ENCODE peak calls at places on chromosomes 1 and 21, in eight cellular contexts. F is endothelial cell, O is GM20000, D is AG04450, W is glutamatergic neuron, Q is ascending aorta, E is body of pancreas, H is HepG2. P is an unnamed sample.

GRCh38 chr1:26360051-26360806 is 6.3 kb upstream of the CRYBG2 start:
- DNase-seq in E (peak; percentile 15), Q (no peak), D (no peak), O (peak; percentile 71), W (peak; percentile 72), H (no peak), F (no peak), P (no peak)

GRCh38 chr1:33388989-33389771 is 41.7 kb downstream of the PHC2 start:
- DNase-seq in D (no peak), E (no peak), H (no peak), O (peak; percentile 1), F (no peak), Q (no peak), W (no peak), P (no peak)

GRCh38 chr1:44294588-44295007 is 60.5 kb downstream of the ERI3 start:
- DNase-seq in D (peak; percentile 11), Q (peak; percentile 73), F (peak; percentile 56), W (peak; percentile 45), H (peak; percentile 31), O (no peak), E (peak; percentile 34), P (no peak)

GRCh38 chr1:232012773-232013386 is 386.3 kb downstream of the DISC1 start:
- DNase-seq in O (no peak), Q (peak; percentile 64), D (peak; percentile 86), W (no peak), H (no peak), F (no peak), E (peak; percentile 24), P (no peak)

GRCh38 chr1:201125805-201126204 is 1.2 kb downstream of the ASCL5 start:
- DNase-seq in O (no peak), E (peak; percentile 39), F (no peak), Q (no peak), D (no peak), W (no peak), H (no peak), P (no peak)

GRCh38 chr1:162497104-162497722 is 405 bp upstream of the UHMK1 start:
- DNase-seq in E (no peak), H (no peak), O (no peak), W (no peak), Q (no peak), F (no peak), D (no peak), P (no peak)

GRCh38 chr1:185348995-185349394 is 32.0 kb upstream of the IVNS1ABP start:
- DNase-seq in Q (no peak), H (no peak), F (no peak), E (no peak), W (no peak), D (no peak), O (no peak), P (no peak)

GRCh38 chr1:157819886-157820285 is at the start of gene FCRL1:
- DNase-seq in F (no peak), E (no peak), W (no peak), H (no peak), Q (no peak), D (no peak), O (no peak), P (no peak)

GRCh38 chr21:38434913-38435533 is 63.3 kb downstream of the ERG start:
- DNase-seq in F (no peak), D (peak; percentile 10), H (no peak), W (no peak), Q (peak; percentile 86), O (no peak), E (no peak), P (no peak)

GRCh38 chr1:26408604-26409003 is 2.0 kb upstream of the LIN28A start:
- DNase-seq in H (peak; percentile 46), E (peak; percentile 79), D (peak; percentile 49), W (no peak), F (peak; percentile 89), Q (peak; percentile 81), O (peak; percentile 81), P (peak; percentile 64)

GRCh38 chr1:206895320-206895719 is 1.9 kb upstream of the IL24 start:
- DNase-seq in E (no peak), Q (no peak), O (no peak), D (no peak), W (no peak), F (no peak), H (no peak), P (no peak)

GRCh38 chr1:31625561-31626272 is 8.2 kb downstream of the HCRTR1 start:
- DNase-seq in E (no peak), H (no peak), D (no peak), W (no peak), Q (peak; percentile 66), O (no peak), F (no peak), P (no peak)

GRCh38 chr1:60974973-60975372 is 107.4 kb upstream of the NFIA start:
- DNase-seq in F (no peak), Q (no peak), W (no peak), E (no peak), O (no peak), D (no peak), H (no peak), P (no peak)

GRCh38 chr1:60977661-60978060 is 104.7 kb upstream of the NFIA start:
- DNase-seq in W (no peak), D (no peak), H (no peak), E (no peak), Q (no peak), F (no peak), O (no peak), P (no peak)

GRCh38 chr1:60982539-60982938 is 99.8 kb upstream of the NFIA start:
- DNase-seq in D (no peak), Q (no peak), F (no peak), W (no peak), H (no peak), O (no peak), E (no peak), P (no peak)

GRCh38 chr1:60981357-60981756 is 101.0 kb upstream of the NFIA start:
- DNase-seq in F (no peak), E (no peak), H (no peak), Q (no peak), O (no peak), D (no peak), W (no peak), P (no peak)

DNA sequence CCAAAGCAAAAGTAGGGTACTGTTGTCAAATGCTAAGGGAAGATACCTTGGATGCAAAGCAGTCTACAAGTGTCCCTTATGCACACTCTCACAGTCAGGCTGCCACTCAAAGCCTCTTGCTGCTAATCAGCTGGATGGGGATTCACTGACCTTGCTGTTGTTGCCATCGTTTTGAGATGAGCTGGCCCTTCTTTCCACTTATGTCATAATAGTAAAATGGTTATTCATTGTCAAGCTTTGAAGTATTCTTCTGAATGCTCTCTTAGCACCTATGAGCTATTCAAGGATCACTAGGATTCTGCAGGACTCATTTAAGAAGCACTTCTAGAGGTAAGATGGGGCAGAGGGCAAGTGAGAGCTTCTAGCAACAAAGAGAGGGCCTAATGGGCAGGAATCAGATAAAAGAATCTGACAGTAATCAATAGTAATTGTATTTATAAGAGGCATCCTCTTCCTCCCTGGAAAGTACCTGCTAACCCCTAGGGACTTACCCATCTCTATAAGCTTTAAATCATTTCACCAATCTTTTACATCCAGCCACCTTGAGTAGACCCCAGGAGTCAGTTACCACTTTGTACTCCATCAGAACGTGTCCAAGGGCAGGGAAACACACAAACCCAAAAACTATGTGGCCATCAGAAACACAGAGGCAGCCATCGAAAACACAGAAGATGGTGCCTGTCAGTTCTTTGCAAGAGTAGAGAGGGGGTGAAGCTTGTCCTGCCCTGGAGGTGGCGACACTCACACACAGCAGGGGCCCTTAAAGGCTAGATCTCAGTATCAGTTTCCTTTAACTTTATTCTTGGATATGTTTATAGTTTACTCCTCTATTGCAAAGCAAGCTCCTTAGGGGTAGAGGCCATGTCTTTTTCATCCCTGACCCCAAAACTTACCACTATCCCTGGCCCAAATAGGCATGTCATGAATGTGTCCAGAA is 103.7 kb upstream of the NFIA start:
- DNase-seq in W (no peak), F (peak; percentile 25), E (peak; percentile 58), Q (no peak), H (peak; percentile 26), O (peak; percentile 25), D (no peak), P (no peak)
- TF ChIP-seq CTCF in W (no peak), F (no peak), E (peak; percentile 29), Q (peak; percentile 53), H (peak; percentile 78), O (peak; percentile 21), D (peak; percentile 79), P (no peak)

GRCh38 chr1:165109013-165109412 is 247.5 kb downstream of the LMX1A start:
- DNase-seq in F (no peak), Q (no peak), H (no peak), E (no peak), D (no peak), W (no peak), O (no peak), P (no peak)
- TF ChIP-seq CTCF in F (no peak), Q (no peak), H (no peak), E (no peak), D (no peak), W (no peak), O (no peak), P (no peak)

GRCh38 chr1:88683848-88684481 is at the start of gene PKN2:
- DNase-seq in O (peak; percentile 94), W (peak; percentile 97), F (peak; percentile 98), D (peak; percentile 97), E (peak; percentile 98), Q (peak; percentile 99), H (peak; percentile 96), P (peak; percentile 82)
- TF ChIP-seq CTCF in O (no peak), W (no peak), F (peak; percentile 16), D (peak; percentile 13), E (no peak), Q (peak; percentile 34), H (peak; percentile 61), P (no peak)

GRCh38 chr1:160742428-160743127 is 3.5 kb downstream of the SLAMF7 start:
- DNase-seq in D (no peak), H (no peak), O (no peak), F (no peak), W (no peak), Q (no peak), E (no peak), P (no peak)

GRCh38 chr1:160746870-160747500 is 7.9 kb downstream of the SLAMF7 start:
- DNase-seq in D (no peak), E (no peak), W (no peak), O (no peak), F (no peak), H (no peak), Q (no peak), P (no peak)

GRCh38 chr1:160743266-160743665 is 4.2 kb downstream of the SLAMF7 start:
- DNase-seq in O (no peak), D (no peak), F (no peak), E (no peak), W (no peak), H (no peak), Q (no peak), P (no peak)

GRCh38 chr1:160741597-160742348 is 2.7 kb downstream of the SLAMF7 start:
- DNase-seq in E (no peak), F (no peak), Q (no peak), H (no peak), D (no peak), O (no peak), W (no peak), P (no peak)

DNA sequence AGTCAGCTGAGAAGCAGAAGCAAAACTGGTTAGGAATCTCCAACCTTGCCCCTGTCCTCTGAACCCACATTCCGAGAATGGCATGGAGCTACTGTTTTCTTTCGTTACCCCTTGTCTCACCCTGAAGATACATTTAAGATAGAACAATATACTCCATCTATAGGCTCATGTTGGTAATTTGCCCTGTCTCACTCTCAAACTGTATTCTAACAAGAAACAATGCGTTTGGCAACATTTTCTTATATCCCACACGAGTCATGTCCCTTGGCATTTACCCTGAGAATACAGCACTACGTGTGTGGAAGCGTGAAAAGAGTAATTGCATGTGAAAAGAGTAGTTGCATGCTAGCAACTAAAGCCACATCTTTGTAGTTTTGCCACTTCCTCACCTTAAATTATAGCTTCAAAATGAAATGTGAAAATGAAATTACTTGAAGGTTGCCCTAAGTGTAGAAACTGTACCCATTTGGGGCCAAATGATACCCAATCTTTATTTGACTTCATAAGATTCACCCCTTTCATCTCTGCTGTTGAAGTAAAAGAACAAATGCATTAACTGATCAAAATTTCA is 5.3 kb downstream of the SLAMF7 start:
- DNase-seq in O (no peak), W (no peak), H (no peak), D (no peak), F (no peak), Q (no peak), E (no peak), P (no peak)
- TF ChIP-seq CTCF in O (no peak), W (no peak), H (no peak), D (no peak), F (no peak), Q (no peak), E (no peak), P (no peak)